ENCODE peak calls at places on chromosomes 13 and 19, in nine cellular contexts. R is CD8-positive, alpha-beta T cell; G is adrenal gland; X is suprapubic skin; K is fibroblast of lung; Z is Peyer's patch; O is heart right ventricle; A is prostate gland; H is right lobe of liver. T is an unnamed sample. For H3K4me1, the result is how much of the 10 kb centered on the place peaks cover.

GRCh38 chr19:28234637-28235036 is 978.3 kb downstream of the UQCRFS1 start:
- DNase-seq in R (no peak), G (no peak), X (peak), K (no peak), Z (no peak), O (peak), A (no peak), H (no peak), T (no peak)

GRCh38 chr19:42275517-42275916 is 6.5 kb downstream of the CIC start:
- DNase-seq in R (no peak), G (no peak), X (no peak), K (no peak), Z (no peak), O (no peak), A (no peak), H (no peak), T (no peak)

GRCh38 chr19:19528721-19529490 is at the start of gene YJEFN3:
- DNase-seq in R (no peak), G (no peak), X (no peak), K (no peak), Z (no peak), O (no peak), A (no peak), H (no peak), T (no peak)

GRCh38 chr19:48481846-48482639 is 12.9 kb downstream of the CYTH2 start:
- DNase-seq in R (no peak), G (no peak), X (no peak), K (no peak), Z (no peak), O (no peak), A (no peak), H (no peak), T (no peak)

GRCh38 chr19:17949956-17950309 is 17.0 kb upstream of the KCNN1 start:
- DNase-seq in R (no peak), G (no peak), X (no peak), K (no peak), Z (no peak), O (no peak), A (no peak), H (no peak), T (no peak)

GRCh38 chr19:29576043-29576442 is 30.0 kb upstream of the POP4 start:
- DNase-seq in R (no peak), G (no peak), X (peak), K (no peak), Z (no peak), O (no peak), A (no peak), H (no peak), T (no peak)

GRCh38 chr13:31012285-31013024 is 80.0 kb downstream of the TEX26 start:
- DNase-seq in R (no peak), G (no peak), X (no peak), K (peak), Z (no peak), O (no peak), A (no peak), H (no peak), T (no peak)

GRCh38 chr19:47506459-47506858 is 8.4 kb downstream of the NAPA start:
- DNase-seq in R (no peak), G (peak), X (no peak), K (no peak), Z (no peak), O (no peak), A (no peak), H (no peak), T (no peak)

GRCh38 chr13:64154514-64154913 is 2738.9 kb upstream of the PCDH20 start:
- DNase-seq in R (no peak), G (no peak), X (no peak), K (peak), Z (no peak), O (no peak), A (no peak), H (no peak), T (no peak)

GRCh38 chr13:97000295-97000925 is 6.1 kb upstream of the OXGR1 start:
- DNase-seq in R (no peak), G (no peak), X (no peak), K (peak), Z (no peak), O (no peak), A (no peak), H (no peak), T (no peak)

GRCh38 chr13:22175815-22176214 is 504.9 kb downstream of the FGF9 start:
- DNase-seq in R (no peak), G (no peak), X (no peak), K (no peak), Z (no peak), O (no peak), A (no peak), H (no peak), T (no peak)

GRCh38 chr13:99626461-99627082 is 125.3 kb downstream of the TM9SF2 start:
- DNase-seq in R (no peak), G (no peak), X (no peak), K (peak), Z (no peak), O (no peak), A (peak), H (no peak), T (no peak)

GRCh38 chr19:55549500-55550320 is 4.4 kb upstream of the SBK3 start:
- DNase-seq in R (no peak), G (no peak), X (no peak), K (peak), Z (no peak), O (no peak), A (no peak), H (no peak), T (peak)

GRCh38 chr19:54158812-54159351 is 639 bp downstream of the LENG1 start:
- DNase-seq in R (peak), G (no peak), X (no peak), K (no peak), Z (no peak), O (no peak), A (no peak), H (no peak), T (no peak)

GRCh38 chr19:15323496-15324235 is 8.7 kb downstream of the BRD4 start:
- DNase-seq in R (no peak), G (peak), X (no peak), K (peak), Z (no peak), O (peak), A (peak), H (peak), T (peak)

GRCh38 chr13:42740753-42741152 is 40.6 kb upstream of the FAM216B start:
- DNase-seq in R (no peak), G (peak), X (no peak), K (no peak), Z (no peak), O (peak), A (no peak), H (no peak), T (peak)

GRCh38 chr19:2302319-2303208 is 5.4 kb downstream of the LINGO3 start:
- DNase-seq in R (no peak), G (no peak), X (no peak), K (peak), Z (peak), O (peak), A (no peak), H (no peak), T (no peak)

DNA sequence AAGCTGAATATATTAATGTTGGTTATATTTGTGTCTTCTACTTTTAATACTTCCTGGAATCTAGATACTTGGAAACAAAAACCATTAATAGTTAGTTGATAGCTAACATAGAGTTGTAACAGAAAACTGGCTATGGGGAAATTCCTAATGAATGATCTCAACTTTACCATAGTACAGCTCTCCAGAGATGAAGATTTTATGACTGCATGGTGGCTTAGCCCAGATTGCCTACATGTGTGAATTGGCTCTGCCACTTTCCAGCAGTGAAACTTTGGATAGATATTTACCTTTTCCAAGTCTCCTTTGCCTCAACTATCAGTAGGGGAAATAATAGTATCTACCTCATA is 161.0 kb downstream of the LACC1 start:
- DNase-seq in R (no peak), G (no peak), X (no peak), K (peak), Z (no peak), O (no peak), A (no peak), H (no peak), T (no peak)
- H3K27ac ChIP-seq in R (no peak), G (no peak), X (no peak), K (no peak), Z (no peak), O (no peak), A (no peak), H (no peak), T (no peak)

GRCh38 chr19:41089955-41090354 is 1.7 kb downstream of the CYP2A13 start:
- DNase-seq in R (no peak), G (no peak), X (no peak), K (no peak), Z (no peak), O (no peak), A (no peak), H (no peak), T (no peak)
- H3K4me1 ChIP-seq in R (under half), G (under half), X (under half), K (under half), Z (under half), O (under half), A (under half), H (under half), T (under half)

GRCh38 chr19:32653626-32653968 is 21.4 kb downstream of the ANKRD27 start:
- DNase-seq in R (no peak), G (no peak), X (no peak), K (no peak), Z (no peak), O (no peak), A (no peak), H (no peak), T (no peak)
- H3K27ac ChIP-seq in R (no peak), G (no peak), X (no peak), K (no peak), Z (no peak), O (peak), A (no peak), H (no peak), T (peak)

DNA sequence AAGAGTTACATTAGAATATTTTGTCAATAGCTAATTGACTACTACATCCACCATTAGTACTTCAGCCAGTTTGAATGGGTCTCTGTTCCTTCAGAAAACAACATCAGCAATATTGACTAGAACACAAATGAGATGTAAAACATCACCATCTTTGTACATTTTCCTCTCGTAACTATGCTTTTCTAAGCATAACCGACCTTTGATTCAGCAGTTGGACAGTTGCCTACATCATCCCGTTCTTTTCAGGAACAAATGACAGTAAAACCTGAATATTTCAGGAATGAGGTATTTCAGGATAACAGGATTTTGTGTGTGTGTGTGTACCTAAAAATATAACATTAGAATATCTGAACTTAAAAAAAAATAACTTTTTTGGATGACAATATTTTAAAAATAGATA is 60.9 kb downstream of the STARD13 start:
- DNase-seq in R (no peak), G (no peak), X (no peak), K (peak), Z (no peak), O (no peak), A (no peak), H (no peak), T (no peak)
- H3K4me1 ChIP-seq in R (under half), G (under half), X (under half), K (under half), Z (under half), O (half or more), A (under half), H (under half), T (under half)

DNA sequence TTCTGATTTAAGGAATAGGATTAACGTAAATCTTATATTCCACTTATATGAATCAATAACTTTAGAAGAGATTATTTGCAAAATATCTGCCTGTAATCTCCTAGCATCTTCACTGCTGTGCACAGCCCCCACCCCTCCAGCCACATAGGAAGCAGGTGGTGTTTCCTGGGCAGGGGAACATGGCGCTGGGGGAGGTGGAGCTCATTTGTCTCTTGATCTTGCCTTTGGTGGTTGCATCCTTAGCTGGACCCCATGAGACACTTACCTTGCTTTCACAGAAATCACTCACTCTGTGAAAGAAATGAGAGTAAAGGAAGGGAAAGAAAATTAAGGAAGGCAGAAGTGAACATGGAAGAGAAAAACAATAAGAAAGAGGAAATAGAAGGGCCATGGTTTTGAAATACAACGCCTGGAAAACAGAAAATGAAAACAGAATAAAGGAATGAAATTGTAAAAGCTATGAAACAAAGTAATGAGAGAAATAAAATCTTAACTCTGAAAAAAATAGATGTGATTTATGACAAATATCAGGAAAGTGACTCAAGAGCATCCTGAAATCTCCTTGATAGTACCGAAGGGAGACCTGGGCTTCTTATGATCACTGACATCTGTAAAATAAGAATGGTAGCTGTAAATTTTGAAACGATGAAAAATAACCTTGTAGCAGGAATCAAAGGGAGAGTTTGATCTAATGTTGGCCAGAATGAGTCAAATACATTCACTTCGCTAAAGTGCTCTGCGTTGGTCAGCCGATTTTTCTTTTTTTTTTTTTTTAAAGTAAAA is 17.2 kb upstream of the RNASEH2B start:
- DNase-seq in R (peak), G (no peak), X (no peak), K (no peak), Z (peak), O (no peak), A (no peak), H (no peak), T (no peak)
- H3K27ac ChIP-seq in R (peak), G (no peak), X (no peak), K (no peak), Z (peak), O (no peak), A (no peak), H (no peak), T (no peak)